ENCODE peak calls at places on chromosome 7, in eight cellular contexts. X is lower leg skin; E is KG1; T is GM04503; D is naive thymus-derived CD8-positive, alpha-beta T cell; M is HuH-7.5; U is C1 segment of cervical spinal cord; S is right atrium auricular region. I is an unnamed sample.
A peak's percentile ranks its signal among the peaks of the same experiment; 100 is the strongest.

GRCh38 chr7:25720427-25720826 is 431.6 kb upstream of the NFE2L3 start:
- DNase-seq in X (no peak), E (no peak), T (no peak), D (no peak), M (peak; percentile 25), U (no peak), S (no peak), I (peak; percentile 19)

GRCh38 chr7:27098493-27099223 is 2.9 kb upstream of the HOXA1 start:
- DNase-seq in X (no peak), E (no peak), T (no peak), D (no peak), M (no peak), U (peak; percentile 63), S (no peak), I (no peak)

GRCh38 chr7:134691820-134692705 is 45.4 kb downstream of the BPGM start:
- DNase-seq in X (no peak), E (no peak), T (no peak), D (no peak), M (no peak), U (no peak), S (no peak), I (no peak)

GRCh38 chr7:142784096-142784495 is 13.3 kb downstream of the PRSS2 start:
- DNase-seq in X (no peak), E (no peak), T (no peak), D (no peak), M (no peak), U (no peak), S (no peak), I (no peak)

GRCh38 chr7:139737221-139738100 is 40.3 kb downstream of the HIPK2 start:
- DNase-seq in X (no peak), E (no peak), T (no peak), D (no peak), M (no peak), U (no peak), S (peak; percentile 58), I (no peak)

GRCh38 chr7:118085000-118085399 is 99.0 kb upstream of the LSM8 start:
- DNase-seq in X (no peak), E (no peak), T (no peak), D (no peak), M (no peak), U (no peak), S (no peak), I (no peak)

GRCh38 chr7:151381083-151381332 is 28.8 kb downstream of the WDR86 start:
- DNase-seq in X (no peak), E (no peak), T (no peak), D (no peak), M (peak; percentile 20), U (no peak), S (no peak), I (no peak)

GRCh38 chr7:35516498-35516897 is 178.4 kb downstream of the HERPUD2 start:
- DNase-seq in X (no peak), E (no peak), T (no peak), D (no peak), M (no peak), U (no peak), S (no peak), I (no peak)

GRCh38 chr7:28919510-28919909 is 38.6 kb downstream of the TRIL start:
- DNase-seq in X (no peak), E (no peak), T (no peak), D (no peak), M (no peak), U (no peak), S (no peak), I (no peak)

GRCh38 chr7:140911746-140912145 is 13.0 kb downstream of the BRAF start:
- DNase-seq in X (no peak), E (no peak), T (no peak), D (no peak), M (no peak), U (no peak), S (no peak), I (no peak)

GRCh38 chr7:31101544-31101943 is 49.4 kb downstream of the ADCYAP1R1 start:
- DNase-seq in X (no peak), E (no peak), T (no peak), D (no peak), M (no peak), U (no peak), S (no peak), I (no peak)

GRCh38 chr7:102837802-102838201 is 75.0 kb upstream of the LRRC17 start:
- DNase-seq in X (no peak), E (no peak), T (no peak), D (no peak), M (no peak), U (no peak), S (no peak), I (no peak)

GRCh38 chr7:158863611-158864506 is 7.5 kb downstream of the DYNC2I1 start:
- DNase-seq in X (peak; percentile 80), E (no peak), T (peak; percentile 70), D (no peak), M (peak; percentile 33), U (no peak), S (peak; percentile 93), I (no peak)

I was measured in NCI-H446.